ENCODE peak calls at places on chromosomes 5 and 9, in six cellular contexts. R is cardiac fibroblast; S is uterus; F is CD4-positive, CD25-positive, alpha-beta regulatory T cell; L is skeletal muscle cell; Q is left ventricle myocardium inferior. P is an unnamed sample.

GRCh38 chr9:106906129-106906528 is 43.2 kb downstream of the ZNF462 start:
- DNase-seq in R (no peak), S (no peak), F (no peak), L (no peak), Q (no peak), P (no peak)

GRCh38 chr9:131885144-131885609 is 145.3 kb upstream of the RAPGEF1 start:
- DNase-seq in R (peak; percentile 19), S (no peak), F (no peak), L (no peak), Q (no peak), P (no peak)

GRCh38 chr9:104091708-104092107 is 2.4 kb upstream of the SMC2 start:
- DNase-seq in R (peak; percentile 76), S (peak; percentile 21), F (peak; percentile 54), L (no peak), Q (no peak), P (no peak)

GRCh38 chr5:83662558-83662957 is 58.1 kb downstream of the HAPLN1 start:
- DNase-seq in R (no peak), S (no peak), F (peak; percentile 1), L (no peak), Q (no peak), P (no peak)

GRCh38 chr9:98101868-98102273 is 17.2 kb downstream of the TRIM14 start:
- DNase-seq in R (no peak), S (no peak), F (peak; percentile 99), L (no peak), Q (no peak), P (peak; percentile 99)

GRCh38 chr5:122532035-122532434 is 220.0 kb downstream of the SNCAIP start:
- DNase-seq in R (no peak), S (no peak), F (no peak), L (peak; percentile 8), Q (no peak), P (no peak)

GRCh38 chr9:11328326-11328725 is 715.5 kb upstream of the PTPRD start:
- DNase-seq in R (no peak), S (no peak), F (no peak), L (no peak), Q (no peak), P (no peak)

GRCh38 chr9:84513473-84513872 is 156.1 kb upstream of the NTRK2 start:
- DNase-seq in R (no peak), S (no peak), F (no peak), L (no peak), Q (no peak), P (no peak)

GRCh38 chr5:127849891-127850290 is 146.7 kb downstream of the CCDC192 start:
- DNase-seq in R (no peak), S (no peak), F (no peak), L (no peak), Q (no peak), P (no peak)

GRCh38 chr9:137138701-137139467 is at the start of gene GRIN1:
- DNase-seq in R (no peak), S (no peak), F (no peak), L (no peak), Q (no peak), P (no peak)

GRCh38 chr5:75331-76320 is 16.3 kb upstream of the PLEKHG4B start:
- DNase-seq in R (no peak), S (no peak), F (no peak), L (no peak), Q (no peak), P (no peak)

GRCh38 chr9:14924821-14925220 is 14.6 kb upstream of the FREM1 start:
- DNase-seq in R (peak; percentile 51), S (no peak), F (no peak), L (peak; percentile 55), Q (no peak), P (no peak)

DNA sequence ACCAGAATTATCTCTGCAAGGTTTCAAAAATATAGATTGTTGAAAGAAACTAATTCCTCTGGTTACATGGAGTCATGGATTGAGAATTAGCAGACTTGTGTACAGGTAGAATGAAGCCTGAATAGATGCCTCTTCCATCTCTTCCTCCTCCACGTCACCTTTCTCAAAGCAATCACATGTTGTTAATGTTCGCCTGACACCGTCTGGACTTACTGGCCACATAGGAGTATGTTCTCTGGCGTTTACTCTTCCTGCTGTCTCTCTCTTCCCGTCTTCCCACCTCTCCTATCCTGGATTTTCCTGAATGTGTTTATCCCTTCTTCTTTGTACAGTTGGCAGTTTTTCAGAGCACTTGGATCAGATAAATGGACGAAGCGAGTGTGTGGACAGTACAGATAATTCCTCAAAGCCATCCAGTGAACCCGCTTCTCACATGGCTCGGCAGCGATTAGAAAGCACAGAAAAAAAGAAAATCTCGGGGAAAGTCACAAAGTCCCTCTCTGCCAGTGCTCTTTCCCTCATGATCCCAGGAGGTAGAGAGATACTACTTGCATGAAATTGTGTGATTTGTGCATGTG is 47.5 kb downstream of the CD180 start:
- DNase-seq in R (peak; percentile 28), S (no peak), F (no peak), L (no peak), Q (no peak), P (no peak)
- H3K4me3 ChIP-seq in R (no peak overlapping the region), S (no peak overlapping the region), F (no peak overlapping the region), L (peak overlapping the region; percentile 2), Q (peak overlapping the region; percentile 40), P (no peak overlapping the region)

DNA sequence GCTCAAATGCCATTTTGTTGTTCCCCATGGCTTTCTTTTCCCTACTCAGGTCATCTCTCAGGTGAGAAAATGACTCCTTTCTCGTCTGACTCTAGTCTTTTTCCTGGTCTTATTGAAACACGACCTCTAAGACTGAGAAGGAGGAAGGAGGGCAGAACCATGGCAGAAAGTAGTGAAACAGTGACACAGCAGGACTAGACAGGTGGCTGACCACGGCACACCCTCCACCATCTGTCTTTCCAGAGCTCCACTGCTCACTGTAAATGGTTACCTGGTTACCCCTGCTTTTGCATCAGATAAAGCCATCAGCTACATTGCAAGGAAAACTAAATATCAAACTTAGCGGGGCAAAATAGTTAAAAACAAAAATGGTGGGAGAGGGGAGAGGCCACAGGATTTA is 30.9 kb downstream of the NR4A3 start:
- DNase-seq in R (no peak), S (no peak), F (no peak), L (no peak), Q (no peak), P (no peak)
- H3K4me3 ChIP-seq in R (no peak overlapping the region), S (no peak overlapping the region), F (no peak overlapping the region), L (no peak overlapping the region), Q (no peak overlapping the region), P (no peak overlapping the region)

GRCh38 chr9:69346596-69347390 is 21.8 kb downstream of the ENTREP1 start:
- DNase-seq in R (peak; percentile 45), S (no peak), F (no peak), L (no peak), Q (no peak), P (no peak)
- H3K4me3 ChIP-seq in R (no peak overlapping the region), S (no peak overlapping the region), F (no peak overlapping the region), L (no peak overlapping the region), Q (no peak overlapping the region), P (no peak overlapping the region)

DNA sequence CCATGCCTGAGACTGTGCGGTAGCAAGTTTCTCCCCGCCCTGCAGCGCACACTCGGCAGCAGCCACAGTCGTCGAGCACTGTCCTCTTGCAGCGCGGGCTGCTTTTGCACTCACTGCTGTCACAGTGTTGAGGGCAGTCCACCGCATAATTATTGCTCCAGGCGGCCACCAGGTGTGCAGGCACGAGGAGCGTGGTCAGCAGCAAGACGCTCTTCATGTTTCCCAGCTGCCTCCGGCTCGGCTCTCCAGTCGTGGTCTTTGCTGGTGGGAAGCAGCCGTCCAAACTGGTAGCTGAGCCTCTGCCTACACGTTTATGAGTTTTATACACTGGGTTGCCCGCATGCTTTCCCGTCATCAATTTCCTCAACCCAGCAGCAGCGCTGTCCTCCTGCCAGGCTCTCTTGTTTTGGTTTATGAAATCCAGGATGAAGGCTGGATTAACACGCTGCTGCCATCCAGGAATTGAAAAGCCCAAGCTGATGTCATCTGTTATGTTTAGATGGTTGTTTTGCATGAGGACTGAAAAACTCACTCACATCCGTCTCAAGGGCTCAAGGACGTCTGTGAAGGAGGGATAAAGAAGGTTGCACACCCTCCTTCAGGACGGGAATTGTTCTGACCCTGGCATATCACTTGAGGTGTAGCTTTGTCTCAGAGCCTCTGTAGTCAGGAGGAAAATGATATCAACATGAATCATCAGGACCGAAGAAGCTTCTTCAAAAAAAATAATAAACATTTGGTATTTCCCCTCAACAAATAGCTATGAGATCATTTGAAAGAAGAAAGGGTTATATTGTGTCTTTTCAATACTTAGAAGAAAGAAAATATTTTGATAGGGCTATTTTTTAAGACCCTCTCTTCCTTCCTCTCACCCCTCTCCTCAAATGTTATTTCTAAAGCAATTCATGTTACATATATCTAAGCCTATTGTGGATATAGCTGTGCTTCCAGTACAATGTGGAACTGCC is at the start of gene ESM1:
- DNase-seq in R (peak; percentile 85), S (no peak), F (no peak), L (peak; percentile 38), Q (no peak), P (no peak)
- H3K4me3 ChIP-seq in R (peak within 1 kb of the TSS; percentile 9), S (no peak within 1 kb of the TSS), F (no peak within 1 kb of the TSS), L (peak within 1 kb of the TSS; percentile 19), Q (no peak within 1 kb of the TSS), P (no peak within 1 kb of the TSS)

GRCh38 chr9:92047500-92047899 is 67.7 kb downstream of the SPTLC1 start:
- DNase-seq in R (no peak), S (no peak), F (no peak), L (no peak), Q (no peak), P (no peak)

GRCh38 chr9:92048924-92049625 is 66.1 kb downstream of the SPTLC1 start:
- DNase-seq in R (no peak), S (no peak), F (no peak), L (peak; percentile 26), Q (no peak), P (no peak)

GRCh38 chr9:92043002-92043401 is 72.2 kb downstream of the SPTLC1 start:
- DNase-seq in R (no peak), S (no peak), F (no peak), L (no peak), Q (no peak), P (no peak)

GRCh38 chr9:92044945-92045344 is 70.3 kb downstream of the SPTLC1 start:
- DNase-seq in R (no peak), S (no peak), F (no peak), L (no peak), Q (no peak), P (no peak)

GRCh38 chr9:92046676-92047075 is 68.5 kb downstream of the SPTLC1 start:
- DNase-seq in R (no peak), S (no peak), F (no peak), L (no peak), Q (no peak), P (no peak)
- H3K4me3 ChIP-seq in R (no peak overlapping the region), S (no peak overlapping the region), F (no peak overlapping the region), L (no peak overlapping the region), Q (no peak overlapping the region), P (no peak overlapping the region)

DNA sequence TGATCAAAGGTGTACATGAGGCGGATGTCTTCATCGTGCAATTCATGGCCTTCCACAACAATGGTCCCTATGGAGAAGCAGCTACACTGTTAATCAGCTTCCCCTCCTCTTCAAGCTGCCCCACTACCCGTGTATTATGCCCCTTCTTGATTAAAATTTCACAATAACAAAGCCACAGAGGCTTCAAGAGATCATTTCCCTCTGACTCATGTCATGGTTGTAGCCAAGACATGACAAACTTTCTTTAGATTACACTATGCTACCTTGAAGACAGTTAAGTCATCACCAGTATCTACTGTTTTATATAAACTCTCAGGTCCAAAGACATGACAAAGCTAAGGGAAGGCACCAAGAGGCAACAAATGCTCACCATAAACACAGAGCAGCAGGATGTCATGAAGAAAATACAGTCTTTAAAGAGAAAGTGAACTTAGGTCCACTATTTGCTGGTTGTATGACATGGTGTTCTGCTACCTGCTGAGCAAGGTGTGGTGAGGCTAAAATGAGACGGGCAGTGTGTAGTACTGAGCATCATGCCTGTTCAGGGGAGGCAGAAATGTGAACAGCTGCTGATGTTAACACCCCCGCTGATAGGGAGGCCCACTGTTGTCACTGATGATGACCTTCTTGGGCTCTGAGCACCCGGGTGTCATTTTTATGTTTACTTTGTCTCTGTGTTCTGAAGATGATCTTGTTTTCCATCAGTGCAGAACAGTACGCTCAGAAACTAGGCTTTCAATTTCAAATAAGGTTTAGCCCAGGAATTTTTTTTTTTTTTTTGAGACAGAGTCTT is 48.3 kb downstream of the IARS1 start:
- DNase-seq in R (peak; percentile 88), S (no peak), F (no peak), L (peak; percentile 69), Q (no peak), P (no peak)
- H3K4me3 ChIP-seq in R (no peak overlapping the region), S (no peak overlapping the region), F (no peak overlapping the region), L (no peak overlapping the region), Q (no peak overlapping the region), P (no peak overlapping the region)

P was measured in GM12864.